ENCODE peak calls at places on chromosomes 16 and 17, in seven cellular contexts. P is neural progenitor cell, J is endothelial cell, M is RWPE1, H is HFFc6, S is uterus, B is heart right ventricle. L is an unnamed sample.

GRCh38 chr17:50708050-50709000 is 611 bp upstream of the ANKRD40 start:
- DNase-seq in P (no peak), J (no peak), M (no peak), H (no peak), S (no peak), B (no peak), L (no peak)

GRCh38 chr16:67179421-67180080 is 4.2 kb downstream of the MATCAP1 start:
- DNase-seq in P (no peak), J (no peak), M (no peak), H (no peak), S (no peak), B (no peak), L (no peak)

GRCh38 chr17:78717431-78717980 is 64.6 kb downstream of the CYTH1 start:
- DNase-seq in P (no peak), J (no peak), M (no peak), H (peak; percentile 20), S (peak; percentile 31), B (no peak), L (no peak)

GRCh38 chr16:9344508-9344907 is 253.1 kb downstream of the HAPSTR1 start:
- DNase-seq in P (no peak), J (no peak), M (no peak), H (no peak), S (no peak), B (no peak), L (no peak)

GRCh38 chr16:67935096-67935401 is 1.6 kb downstream of the PSMB10 start:
- DNase-seq in P (no peak), J (no peak), M (no peak), H (no peak), S (no peak), B (no peak), L (no peak)

GRCh38 chr17:76866774-76867577 is 1.2 kb upstream of the MGAT5B start:
- DNase-seq in P (no peak), J (no peak), M (peak; percentile 74), H (peak; percentile 49), S (no peak), B (no peak), L (no peak)

GRCh38 chr17:5707482-5707881 is 123.2 kb upstream of the NLRP1 start:
- DNase-seq in P (no peak), J (no peak), M (no peak), H (no peak), S (no peak), B (no peak), L (no peak)

GRCh38 chr17:44909681-44910144 is 5.6 kb downstream of the GFAP start:
- DNase-seq in P (no peak), J (no peak), M (peak; percentile 68), H (peak; percentile 88), S (peak; percentile 8), B (no peak), L (peak; percentile 49)

GRCh38 chr16:55561319-55561848 is 5.1 kb upstream of the CAPNS2 start:
- DNase-seq in P (no peak), J (no peak), M (no peak), H (no peak), S (no peak), B (no peak), L (no peak)

GRCh38 chr17:81802856-81803643 is 900 bp upstream of the GCGR start:
- DNase-seq in P (no peak), J (no peak), M (no peak), H (no peak), S (no peak), B (no peak), L (no peak)

GRCh38 chr17:35799942-35800341 is 4.5 kb upstream of the MMP28 start:
- DNase-seq in P (no peak), J (no peak), M (peak; percentile 87), H (peak; percentile 68), S (peak; percentile 63), B (peak; percentile 82), L (no peak)

GRCh38 chr17:43984521-43984920 is 19.9 kb upstream of the NAGS start:
- DNase-seq in P (peak; percentile 52), J (no peak), M (no peak), H (no peak), S (no peak), B (no peak), L (peak; percentile 39)

GRCh38 chr17:56678249-56679144 is 85.0 kb downstream of the NOG start:
- DNase-seq in P (peak; percentile 57), J (no peak), M (no peak), H (no peak), S (no peak), B (no peak), L (no peak)

GRCh38 chr16:66913081-66913480 is 5.6 kb downstream of the CDH16 start:
- DNase-seq in P (no peak), J (no peak), M (no peak), H (no peak), S (no peak), B (no peak), L (no peak)

GRCh38 chr17:5837055-5837491 is 233.1 kb upstream of the WSCD1 start:
- DNase-seq in P (no peak), J (no peak), M (peak; percentile 83), H (peak; percentile 52), S (no peak), B (no peak), L (no peak)

GRCh38 chr17:72677714-72678390 is 414.6 kb downstream of the SLC39A11 start:
- DNase-seq in P (no peak), J (no peak), M (no peak), H (peak; percentile 11), S (no peak), B (no peak), L (peak; percentile 20)

GRCh38 chr17:40071720-40072480 is 9.1 kb downstream of the THRA start:
- DNase-seq in P (no peak), J (no peak), M (no peak), H (no peak), S (peak; percentile 79), B (peak; percentile 76), L (peak; percentile 99)

GRCh38 chr17:60077226-60077625 is 1.5 kb downstream of the HEATR6 start:
- DNase-seq in P (peak; percentile 27), J (no peak), M (no peak), H (no peak), S (no peak), B (no peak), L (no peak)

GRCh38 chr16:19830902-19831555 is 53.6 kb downstream of the GPRC5B start:
- DNase-seq in P (no peak), J (no peak), M (no peak), H (no peak), S (no peak), B (no peak), L (no peak)

GRCh38 chr17:17849147-17849820 is 12.5 kb upstream of the SREBF1 start:
- DNase-seq in P (no peak), J (no peak), M (no peak), H (peak; percentile 18), S (peak; percentile 49), B (peak; percentile 55), L (no peak)

GRCh38 chr17:29393451-29393850 is 3.3 kb downstream of the TAOK1 start:
- DNase-seq in P (no peak), J (no peak), M (no peak), H (no peak), S (no peak), B (no peak), L (no peak)

GRCh38 chr17:80160536-80160935 is 9.3 kb upstream of the CARD14 start:
- DNase-seq in P (no peak), J (no peak), M (no peak), H (no peak), S (no peak), B (no peak), L (no peak)

GRCh38 chr17:80159984-80160383 is 9.8 kb upstream of the CARD14 start:
- DNase-seq in P (no peak), J (no peak), M (no peak), H (no peak), S (no peak), B (no peak), L (no peak)

GRCh38 chr17:80164185-80164584 is 5.6 kb upstream of the CARD14 start:
- DNase-seq in P (no peak), J (no peak), M (no peak), H (no peak), S (no peak), B (no peak), L (no peak)

GRCh38 chr17:80166446-80166845 is 3.4 kb upstream of the CARD14 start:
- DNase-seq in P (no peak), J (no peak), M (no peak), H (no peak), S (no peak), B (no peak), L (no peak)

DNA sequence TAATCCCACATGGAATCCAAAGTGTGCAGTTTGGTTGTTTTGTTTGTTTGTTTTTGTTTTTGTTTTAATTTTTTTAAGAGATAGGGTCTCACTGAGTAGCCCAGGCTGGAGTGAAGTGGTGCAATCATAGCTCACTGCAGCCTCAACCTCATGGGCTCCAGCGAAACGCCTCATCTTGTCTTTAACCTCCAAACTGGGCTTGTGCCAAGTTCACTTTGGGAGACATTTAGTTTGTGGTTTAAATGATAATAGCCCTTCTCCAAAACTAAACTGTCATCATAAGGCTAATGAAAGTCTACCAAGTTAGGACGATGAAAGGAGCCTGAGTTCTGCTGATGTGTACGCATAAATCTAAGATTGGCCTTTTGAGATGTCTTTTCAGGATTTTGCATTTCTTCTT is 6.5 kb upstream of the CARD14 start:
- DNase-seq in P (no peak), J (no peak), M (no peak), H (no peak), S (no peak), B (no peak), L (no peak)
- TF ChIP-seq CTCF in P (no peak), J (no peak), M (no peak), H (no peak), S (no peak), B (no peak), L (no peak)

DNA sequence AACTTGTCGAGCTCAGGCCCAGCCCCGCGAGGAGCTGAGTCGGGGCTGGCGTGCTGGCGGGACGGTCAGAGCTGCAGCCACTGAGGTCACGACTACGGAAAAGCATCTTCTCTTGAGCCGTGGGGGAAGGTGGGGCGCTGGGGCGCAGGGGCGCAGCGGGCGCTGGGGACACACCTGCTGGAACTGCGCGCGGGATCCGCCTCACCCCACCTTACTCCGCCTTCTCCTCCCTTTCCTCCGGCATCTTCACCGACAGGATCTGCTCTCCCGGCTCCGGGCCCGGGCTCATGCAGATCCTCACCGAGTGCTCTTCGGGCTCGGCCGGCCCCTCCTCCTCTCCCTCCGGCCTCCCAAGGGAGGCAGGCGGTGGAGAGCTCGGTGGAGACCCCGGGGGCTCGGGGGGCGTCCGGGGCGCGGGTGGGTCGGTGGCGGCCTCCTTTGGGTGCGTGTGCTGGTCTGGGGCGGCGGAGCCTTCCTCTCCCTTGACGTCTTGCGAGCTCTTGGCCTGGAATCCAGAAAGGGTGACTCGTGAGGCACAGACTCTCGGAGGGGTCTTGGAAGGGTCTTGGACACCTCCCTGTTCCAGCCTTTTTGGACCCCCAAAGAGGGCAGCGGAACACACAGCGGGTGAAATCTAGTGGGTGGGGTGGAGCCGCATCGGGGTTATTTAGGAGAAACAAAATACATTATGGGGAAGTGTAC is 81.8 kb upstream of the KIFC3 start:
- DNase-seq in P (no peak), J (no peak), M (no peak), H (no peak), S (no peak), B (no peak), L (peak; percentile 73)
- TF ChIP-seq CTCF in P (no peak), J (no peak), M (no peak), H (no peak), S (no peak), B (no peak), L (no peak)

GRCh38 chr16:4390266-4391260 is 18.9 kb downstream of the VASN start:
- DNase-seq in P (peak; percentile 50), J (no peak), M (no peak), H (no peak), S (no peak), B (no peak), L (no peak)
- TF ChIP-seq CTCF in P (peak; percentile 30), J (no peak), M (no peak), H (peak; percentile 37), S (no peak), B (peak; percentile 14), L (peak; percentile 46)

GRCh38 chr16:14202697-14203096 is 131.6 kb downstream of the MRTFB start:
- DNase-seq in P (peak; percentile 23), J (no peak), M (no peak), H (no peak), S (no peak), B (no peak), L (no peak)
- TF ChIP-seq CTCF in P (peak; percentile 37), J (peak; percentile 48), M (peak; percentile 11), H (peak; percentile 69), S (peak; percentile 19), B (peak; percentile 33), L (peak; percentile 46)

L was measured in chondrocyte.